ENCODE peak calls at places on chromosomes 4 and X, in nine cellular contexts. A is iris pigment epithelial cell, N is osteocyte, F is heart right ventricle, X is H54, I is lung, O is spleen, J is NCI-H1105 treated with DMSO at 0.1 percent for 48 hours, K is H9. T is an unnamed sample.

GRCh38 chr4:7648813-7649395 is 214.2 kb upstream of the PSAPL1 start:
- DNase-seq in A (no peak), N (no peak), F (no peak), X (no peak), I (no peak), O (peak), J (no peak), K (no peak), T (peak)

GRCh38 chrX:4708970-4709760 is 995.7 kb upstream of the PRKX start:
- DNase-seq in A (no peak), N (no peak), F (no peak), X (no peak), I (no peak), O (no peak), J (peak), K (no peak), T (no peak)

GRCh38 chr4:117491531-117491930 is 406.2 kb upstream of the TRAM1L1 start:
- DNase-seq in A (no peak), N (no peak), F (no peak), X (no peak), I (no peak), O (no peak), J (no peak), K (no peak), T (no peak)

GRCh38 chr4:182649698-182650477 is 267.3 kb downstream of the DCTD start:
- DNase-seq in A (no peak), N (no peak), F (no peak), X (no peak), I (no peak), O (no peak), J (no peak), K (peak), T (no peak)

GRCh38 chr4:169385356-169385755 is 114.6 kb upstream of the SH3RF1 start:
- DNase-seq in A (peak), N (no peak), F (no peak), X (no peak), I (no peak), O (no peak), J (no peak), K (no peak), T (no peak)

GRCh38 chrX:21373637-21374162 is 518 bp upstream of the CNKSR2 start:
- DNase-seq in A (no peak), N (peak), F (no peak), X (no peak), I (no peak), O (no peak), J (peak), K (peak), T (no peak)

GRCh38 chr4:124177647-124178425 is 534.7 kb downstream of the ANKRD50 start:
- DNase-seq in A (peak), N (no peak), F (no peak), X (peak), I (no peak), O (no peak), J (no peak), K (no peak), T (no peak)

GRCh38 chrX:10656214-10656613 is 35.8 kb upstream of the MID1 start:
- DNase-seq in A (no peak), N (no peak), F (no peak), X (no peak), I (no peak), O (no peak), J (peak), K (no peak), T (no peak)

GRCh38 chr4:123618606-123619005 is 222.0 kb downstream of the SPRY1 start:
- DNase-seq in A (no peak), N (no peak), F (no peak), X (no peak), I (no peak), O (no peak), J (no peak), K (no peak), T (no peak)

GRCh38 chrX:153744210-153745066 is 19.6 kb upstream of the PLXNB3 start:
- DNase-seq in A (no peak), N (no peak), F (no peak), X (no peak), I (no peak), O (peak), J (peak), K (peak), T (no peak)

GRCh38 chr4:1212546-1213335 is 36.2 kb downstream of the CTBP1 start:
- DNase-seq in A (no peak), N (no peak), F (no peak), X (no peak), I (no peak), O (peak), J (no peak), K (no peak), T (peak)

GRCh38 chrX:148659481-148659880 is 159.1 kb downstream of the AFF2 start:
- DNase-seq in A (no peak), N (no peak), F (no peak), X (no peak), I (no peak), O (no peak), J (no peak), K (no peak), T (no peak)

GRCh38 chr4:123649248-123649643 is 252.7 kb downstream of the SPRY1 start:
- DNase-seq in A (no peak), N (no peak), F (no peak), X (no peak), I (no peak), O (no peak), J (no peak), K (no peak), T (no peak)

T was measured in chondrocyte.